ENCODE peak calls at places on chromosomes 3 and 15, in six cellular contexts. X, U, G, K, S and Q are unnamed samples.

GRCh38 chr3:48232734-48233133 is 8.2 kb upstream of the ZNF589 start:
- DNase-seq in K (peak), X (peak), G (peak), U (peak), S (peak), Q (peak)

GRCh38 chr3:120198305-120198878 is 86.6 kb downstream of the GPR156 start:
- DNase-seq in G (no peak), U (no peak), K (no peak), X (no peak), S (peak), Q (no peak)

GRCh38 chr3:138023754-138024153 is 13.8 kb downstream of the CLDN18 start:
- DNase-seq in K (no peak), U (no peak), X (no peak), G (no peak), S (no peak), Q (no peak)

GRCh38 chr15:75185271-75186029 is 16.2 kb upstream of the C15orf39 start:
- DNase-seq in X (peak), G (no peak), U (no peak), K (no peak), S (no peak), Q (peak)

GRCh38 chr3:140917769-140918168 is 23.9 kb upstream of the SLC25A36 start:
- DNase-seq in X (no peak), K (no peak), S (no peak), G (no peak), U (no peak), Q (no peak)

GRCh38 chr3:146519810-146520209 is 24.6 kb downstream of the PLSCR1 start:
- DNase-seq in K (no peak), U (no peak), G (no peak), S (no peak), X (no peak), Q (no peak)

GRCh38 chr15:73344051-73344450 is 24.7 kb downstream of the HCN4 start:
- DNase-seq in X (no peak), U (no peak), G (no peak), K (no peak), S (no peak), Q (no peak)

GRCh38 chr3:110564674-110565073 is 506.9 kb upstream of the NECTIN3 start:
- DNase-seq in U (no peak), S (no peak), G (no peak), X (no peak), K (no peak), Q (no peak)

GRCh38 chr3:171875923-171876412 is 32.8 kb downstream of the TMEM212 start:
- DNase-seq in S (peak), X (no peak), K (no peak), U (no peak), G (no peak), Q (no peak)

GRCh38 chr15:67033521-67033920 is 31.9 kb upstream of the SMAD3 start:
- DNase-seq in K (peak), X (no peak), G (peak), U (no peak), S (no peak), Q (no peak)

GRCh38 chr15:41949400-41950126 is 22.8 kb downstream of the EHD4 start:
- DNase-seq in G (no peak), S (no peak), X (no peak), K (no peak), U (no peak), Q (no peak)

GRCh38 chr3:11415099-11415498 is 142.9 kb downstream of the ATG7 start:
- DNase-seq in U (no peak), K (no peak), S (no peak), G (no peak), X (no peak), Q (no peak)

GRCh38 chr3:114624047-114624445 is 330.2 kb downstream of the TIGIT start:
- DNase-seq in S (peak), U (no peak), X (no peak), G (no peak), K (no peak), Q (no peak)

GRCh38 chr3:186255703-186256331 is 106.2 kb downstream of the DGKG start:
- DNase-seq in X (peak), S (no peak), G (no peak), U (no peak), K (peak), Q (peak)

GRCh38 chr15:62498711-62499110 is 333.6 kb upstream of the C2CD4B start:
- DNase-seq in K (no peak), G (no peak), U (no peak), S (peak), X (no peak), Q (no peak)

GRCh38 chr3:126621627-126622345 is 33.1 kb downstream of the TXNRD3 start:
- DNase-seq in K (no peak), S (no peak), G (no peak), U (no peak), X (no peak), Q (no peak)

GRCh38 chr3:117439812-117440211 is 730.2 kb downstream of the TUSC7 start:
- DNase-seq in S (peak), K (no peak), G (peak), U (no peak), X (no peak), Q (peak)

GRCh38 chr3:55557549-55557948 is 70.4 kb upstream of the WNT5A start:
- DNase-seq in G (no peak), X (no peak), K (no peak), S (no peak), U (no peak), Q (no peak)

GRCh38 chr3:77370413-77370812 is 330.5 kb downstream of the ROBO2 start:
- DNase-seq in U (no peak), X (no peak), G (no peak), S (no peak), K (no peak), Q (no peak)

GRCh38 chr15:31330111-31330785 is 3.6 kb downstream of the KLF13 start:
- DNase-seq in X (no peak), S (no peak), G (no peak), U (no peak), K (no peak), Q (no peak)

GRCh38 chr15:88981244-88982215 is 68.4 kb upstream of the MFGE8 start:
- DNase-seq in X (no peak), S (no peak), G (no peak), U (no peak), K (no peak), Q (no peak)

GRCh38 chr15:88982304-88982945 is 69.2 kb upstream of the MFGE8 start:
- DNase-seq in S (no peak), X (no peak), U (peak), K (no peak), G (peak), Q (no peak)

GRCh38 chr15:88979674-88980073 is 66.5 kb upstream of the MFGE8 start:
- DNase-seq in G (no peak), U (no peak), K (no peak), X (no peak), S (no peak), Q (no peak)

GRCh38 chr15:88982946-88983342 is 69.8 kb upstream of the MFGE8 start:
- DNase-seq in S (no peak), K (no peak), U (no peak), X (no peak), G (no peak), Q (no peak)

DNA sequence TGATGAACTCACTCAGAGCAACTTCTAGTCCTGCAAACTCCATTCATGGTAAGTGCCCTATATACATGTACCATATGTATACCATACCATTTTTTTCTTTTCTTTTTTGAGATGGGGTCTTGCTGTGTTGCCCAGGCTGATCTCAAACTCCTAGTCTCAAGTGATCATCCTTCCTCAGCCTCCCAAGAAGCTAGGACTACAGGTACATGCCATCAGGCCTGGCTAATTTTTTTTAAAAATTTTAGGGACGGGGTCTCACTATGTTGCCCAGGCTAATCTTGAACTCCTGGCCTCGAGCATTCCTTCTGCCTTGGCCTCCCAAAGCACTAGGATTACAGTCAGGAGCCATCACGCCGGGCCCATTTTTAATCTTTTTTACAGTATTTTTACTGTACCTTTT is 67.3 kb upstream of the MFGE8 start:
- DNase-seq in U (no peak), X (no peak), K (no peak), S (no peak), G (no peak), Q (no peak)
- TF ChIP-seq CTCF in U (no peak), X (no peak), K (no peak), S (no peak), G (no peak), Q (no peak)

DNA sequence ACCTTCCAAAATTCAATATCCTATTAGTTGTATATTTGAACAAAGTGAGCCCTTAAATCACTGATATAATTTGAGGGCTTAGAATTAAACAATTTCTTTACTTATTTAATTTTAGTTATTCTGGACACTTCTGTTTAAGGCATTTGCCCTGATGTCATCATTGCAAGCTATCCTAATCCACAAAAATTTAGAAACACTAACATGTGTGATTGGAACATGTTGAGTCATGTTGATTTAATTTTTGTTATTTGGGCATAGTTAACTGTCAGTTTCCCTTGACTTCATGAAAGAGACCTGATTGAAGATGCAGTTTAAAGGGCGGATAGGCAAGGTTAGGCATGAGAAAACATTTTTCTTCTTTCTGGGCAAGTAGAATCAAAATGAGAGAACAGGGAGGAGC is 682.6 kb downstream of the ROBO1 start:
- DNase-seq in K (no peak), S (no peak), U (no peak), G (no peak), X (no peak), Q (no peak)
- TF ChIP-seq GABPA in K (no peak), S (no peak), U (no peak), G (no peak), X (no peak), Q (no peak)

GRCh38 chr3:150631515-150632221 is 28.5 kb downstream of the SELENOT start:
- DNase-seq in G (no peak), S (no peak), K (no peak), U (no peak), X (no peak), Q (no peak)
- TF ChIP-seq POLR2AphosphoS5 in G (no peak), S (no peak), K (no peak), U (no peak), X (no peak), Q (no peak)

GRCh38 chr3:83971693-83972092 is 987.1 kb upstream of the CADM2 start:
- DNase-seq in U (no peak), X (no peak), K (no peak), S (no peak), G (no peak), Q (no peak)

GRCh38 chr3:83968386-83968785 is 990.4 kb upstream of the CADM2 start:
- DNase-seq in U (no peak), K (no peak), X (no peak), G (no peak), S (no peak), Q (no peak)
- TF ChIP-seq CTCF in U (no peak), K (no peak), X (no peak), G (peak), S (peak), Q (no peak)